ENCODE peak calls at places on chromosomes 12 and 14, in nine cellular contexts. B, M, Q, U, E, P, O, R and F are unnamed samples. For H3K4me1, the result is how much of the 10 kb centered on the place peaks cover.

GRCh38 chr12:22684526-22685118 is 59.7 kb downstream of the ETNK1 start:
- DNase-seq in R (peak), P (no peak), U (peak), O (no peak), E (no peak), B (no peak), M (no peak), Q (peak), F (no peak)

GRCh38 chr12:6312529-6313325 is 2.2 kb downstream of the PLEKHG6 start:
- DNase-seq in R (peak), Q (no peak), E (no peak), M (no peak), U (peak), O (no peak), P (no peak), B (peak), F (peak)

GRCh38 chr14:103123634-103124500 is 606 bp downstream of the TNFAIP2 start:
- DNase-seq in Q (no peak), R (peak), M (peak), P (peak), E (peak), U (peak), B (peak), O (no peak), F (peak)

GRCh38 chr12:90023207-90023870 is 314.7 kb upstream of the ATP2B1 start:
- DNase-seq in R (peak), P (no peak), M (no peak), B (no peak), Q (no peak), E (no peak), O (no peak), U (peak), F (no peak)

GRCh38 chr12:14952295-14952995 is 9.0 kb downstream of the ARHGDIB start:
- DNase-seq in R (peak), M (no peak), O (peak), U (peak), P (no peak), E (no peak), Q (peak), B (no peak), F (peak)

GRCh38 chr14:71478542-71478941 is 453.7 kb upstream of the RGS6 start:
- DNase-seq in M (no peak), R (no peak), O (no peak), Q (no peak), U (no peak), B (no peak), P (no peak), E (no peak), F (peak)

GRCh38 chr14:75978249-75978731 is 3.5 kb downstream of the TGFB3 start:
- DNase-seq in O (no peak), M (no peak), Q (peak), R (peak), B (peak), P (no peak), U (no peak), E (no peak), F (no peak)

GRCh38 chr12:7693793-7694192 is 1.8 kb downstream of the GDF3 start:
- DNase-seq in O (no peak), U (no peak), M (no peak), B (no peak), P (no peak), R (no peak), E (no peak), Q (no peak), F (no peak)

GRCh38 chr14:92656306-92656705 is 92.1 kb downstream of the LGMN start:
- DNase-seq in P (peak), R (no peak), O (no peak), Q (no peak), E (no peak), U (peak), M (no peak), B (no peak), F (no peak)

GRCh38 chr12:48882325-48882687 is 16.6 kb upstream of the RND1 start:
- DNase-seq in Q (no peak), O (no peak), R (peak), P (no peak), M (peak), U (peak), B (no peak), E (no peak), F (peak)

GRCh38 chr12:26378721-26379120 is 183.3 kb downstream of the SSPN start:
- DNase-seq in U (no peak), P (no peak), O (no peak), M (no peak), Q (no peak), E (no peak), B (no peak), R (no peak), F (no peak)

GRCh38 chr12:121801601-121802484 is 2.0 kb upstream of the SETD1B start:
- DNase-seq in U (peak), Q (peak), P (no peak), B (no peak), R (peak), O (peak), M (peak), E (no peak), F (peak)

GRCh38 chr12:27499377-27499776 is 24.6 kb upstream of the PPFIBP1 start:
- DNase-seq in Q (no peak), R (no peak), E (no peak), B (no peak), O (no peak), U (peak), P (no peak), M (no peak), F (no peak)

GRCh38 chr12:27501956-27502562 is 21.9 kb upstream of the PPFIBP1 start:
- DNase-seq in P (no peak), E (no peak), M (no peak), U (no peak), R (no peak), B (no peak), O (no peak), Q (no peak), F (no peak)

GRCh38 chr12:27498159-27498558 is 25.8 kb upstream of the PPFIBP1 start:
- DNase-seq in O (no peak), Q (no peak), U (no peak), M (no peak), B (no peak), P (no peak), E (no peak), R (no peak), F (no peak)

GRCh38 chr12:27498761-27499160 is 25.2 kb upstream of the PPFIBP1 start:
- DNase-seq in Q (no peak), U (no peak), P (no peak), O (no peak), E (no peak), M (no peak), R (no peak), B (no peak), F (no peak)

GRCh38 chr12:27500546-27500945 is 23.5 kb upstream of the PPFIBP1 start:
- DNase-seq in Q (no peak), O (no peak), R (no peak), U (no peak), M (no peak), P (no peak), E (no peak), B (no peak), F (no peak)
- H3K27ac ChIP-seq in Q (no peak), O (no peak), R (no peak), U (no peak), M (no peak), P (no peak), E (no peak), B (no peak), F (no peak)

DNA sequence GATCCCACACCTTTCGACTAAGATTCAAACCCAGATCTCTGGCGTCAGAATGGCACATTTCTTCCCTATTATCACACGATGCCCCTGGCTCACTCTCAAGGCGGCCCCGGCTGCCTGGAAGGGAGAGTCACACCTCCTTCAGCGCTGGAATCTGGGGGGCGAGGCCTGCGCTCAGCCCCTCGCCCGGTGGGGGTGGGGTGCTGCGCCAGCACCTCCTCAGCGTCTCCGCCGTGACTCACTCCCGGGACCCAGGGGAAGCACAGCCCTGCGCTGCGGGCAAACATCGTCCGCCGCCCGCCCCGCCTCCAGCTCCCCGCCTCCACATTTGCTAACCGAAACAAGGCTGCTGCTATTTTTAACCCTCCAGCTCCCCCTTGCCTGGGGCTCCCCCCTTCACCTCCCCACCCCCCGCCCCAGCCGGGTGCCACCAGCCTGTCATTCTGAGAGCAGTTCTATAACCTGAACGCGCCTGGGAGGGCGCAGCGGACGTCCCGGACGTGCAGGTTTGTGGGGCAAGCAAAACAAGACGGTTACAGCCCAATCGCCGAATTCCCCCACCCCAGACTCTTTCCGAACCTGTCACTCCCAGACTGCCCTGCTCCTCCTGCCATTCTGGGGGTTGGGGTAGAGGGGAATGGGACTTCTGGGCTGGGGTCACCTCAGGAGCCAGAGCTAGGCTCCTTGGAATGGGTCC is 6.8 kb downstream of the HDAC7 start:
- DNase-seq in M (peak), Q (peak), B (peak), R (peak), U (peak), P (peak), E (peak), O (peak), F (peak)
- H3K4me1 ChIP-seq in M (half or more), Q (half or more), B (under half), R (half or more), U (under half), P (half or more), E (half or more), O (half or more), F (half or more)

DNA sequence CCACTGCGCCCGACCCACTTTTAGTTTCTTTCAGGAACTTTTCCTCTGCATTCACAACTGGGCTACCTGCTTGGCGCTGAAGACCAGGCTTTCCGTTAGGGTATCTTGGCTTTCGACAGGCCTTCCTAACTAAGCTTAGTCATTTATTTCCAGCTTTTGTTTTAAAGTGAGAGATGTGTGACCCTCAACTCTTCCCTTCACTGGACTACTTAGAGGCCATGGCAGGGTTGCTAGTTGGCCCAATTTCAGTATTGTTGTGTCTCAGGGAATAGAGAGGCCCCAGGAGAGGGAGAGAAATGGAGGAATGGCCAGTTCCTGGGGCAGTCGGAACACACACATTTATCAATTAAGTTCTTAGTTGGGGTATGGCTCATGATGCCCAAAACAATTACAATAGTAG is 10.4 kb downstream of the MTA1 start:
- DNase-seq in M (no peak), E (no peak), P (no peak), Q (no peak), U (no peak), O (no peak), R (no peak), B (no peak), F (peak)
- H3K27ac ChIP-seq in M (peak), E (peak), P (peak), Q (no peak), U (no peak), O (no peak), R (no peak), B (no peak), F (no peak)

DNA sequence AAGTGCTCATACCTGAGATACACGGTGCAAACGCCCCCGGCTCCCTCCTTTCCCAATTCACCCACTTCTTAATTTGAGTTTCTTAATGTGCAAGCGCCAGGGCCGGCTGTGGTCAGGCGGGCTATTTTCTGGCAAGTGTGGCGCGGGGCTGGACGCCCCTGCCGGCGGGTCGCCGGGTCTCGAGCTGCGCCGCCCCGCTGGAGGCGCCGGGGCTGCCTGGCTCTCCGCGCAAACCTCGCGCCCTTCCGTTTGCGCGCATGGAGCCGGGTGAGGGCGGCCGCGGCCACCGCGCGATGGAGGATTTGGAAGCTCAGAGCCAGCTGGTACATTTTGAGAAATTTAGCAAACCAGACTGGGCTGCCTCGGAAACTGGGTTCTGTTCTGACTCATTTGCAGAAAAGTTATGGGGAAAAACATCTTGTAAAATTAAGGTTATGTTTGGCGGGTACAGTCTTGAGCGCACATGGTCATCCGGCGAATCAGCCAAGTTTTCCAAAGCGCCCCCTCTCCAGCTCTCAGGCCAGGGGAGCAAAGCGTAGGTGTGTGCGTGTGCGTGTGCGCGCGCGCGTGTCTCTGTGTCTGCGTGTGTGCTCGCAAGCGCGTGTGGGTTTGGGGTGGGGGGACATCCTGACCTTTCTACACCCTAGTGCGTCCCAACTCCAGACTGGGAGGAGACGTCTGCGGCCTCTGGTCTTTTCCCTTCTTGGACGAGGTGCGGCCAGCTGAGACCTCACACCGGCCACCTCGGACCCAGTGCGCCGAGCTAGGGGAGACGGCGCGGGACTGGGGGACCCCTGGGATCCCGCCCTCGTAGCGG is 6.5 kb upstream of the OTX2 start:
- DNase-seq in Q (peak), E (no peak), P (no peak), B (no peak), O (no peak), M (no peak), R (no peak), U (no peak), F (no peak)
- H3K4me1 ChIP-seq in Q (under half), E (under half), P (under half), B (under half), O (under half), M (under half), R (under half), U (under half), F (under half)

GRCh38 chr12:102120564-102120873 is 536 bp downstream of the PARPBP start:
- DNase-seq in U (no peak), B (no peak), R (no peak), Q (no peak), P (no peak), O (no peak), M (no peak), E (no peak), F (no peak)
- H3K27ac ChIP-seq in U (peak), B (peak), R (peak), Q (peak), P (no peak), O (peak), M (no peak), E (no peak), F (peak)

DNA sequence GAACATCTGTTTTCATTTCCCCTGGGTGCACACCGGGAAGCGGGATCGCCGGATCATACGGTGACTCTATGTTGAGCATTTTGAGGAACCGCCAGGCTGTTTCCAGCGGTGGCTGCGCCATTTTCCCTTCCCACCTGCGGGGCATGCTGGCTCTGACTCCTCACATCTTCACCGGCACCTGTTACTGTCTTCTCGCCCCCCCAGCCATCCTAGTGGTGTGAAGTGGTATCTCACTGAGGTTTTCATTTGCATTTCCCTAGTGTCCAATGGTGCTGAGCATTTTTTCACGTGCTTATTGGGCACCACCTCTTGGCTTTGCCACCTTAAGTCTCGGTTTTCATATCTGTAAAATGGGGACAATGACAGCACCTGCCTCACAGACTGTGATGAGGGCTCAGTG is 44.1 kb upstream of the EML1 start:
- DNase-seq in U (no peak), E (no peak), P (peak), R (peak), Q (no peak), B (no peak), O (no peak), M (no peak), F (peak)
- H3K4me1 ChIP-seq in U (under half), E (under half), P (under half), R (under half), Q (under half), B (under half), O (under half), M (half or more), F (half or more)

GRCh38 chr12:132576701-132577100 is 33.7 kb downstream of the LRCOL1 start:
- DNase-seq in P (no peak), E (no peak), U (no peak), R (no peak), O (no peak), M (no peak), B (no peak), Q (no peak), F (no peak)
- H3K27ac ChIP-seq in P (no peak), E (no peak), U (no peak), R (no peak), O (no peak), M (no peak), B (no peak), Q (no peak), F (no peak)